ENCODE peak calls at places on chromosomes 2 and 18, in eight cellular contexts. H, U, N, Q, P, B, M and A are unnamed samples. For H3K9me3, the result is how much of the 10 kb centered on the place peaks cover.

GRCh38 chr2:33477473-33478468 is 1.3 kb downstream of the RASGRP3 start:
- DNase-seq in H (no peak), U (no peak), N (peak), Q (no peak), P (no peak), B (no peak), M (no peak), A (no peak)

GRCh38 chr2:140775426-140775825 is 1355.4 kb downstream of the LRP1B start:
- DNase-seq in H (no peak), U (no peak), N (no peak), Q (no peak), P (no peak), B (no peak), M (no peak), A (no peak)

GRCh38 chr2:149463328-149464002 is 124.1 kb downstream of the MMADHC start:
- DNase-seq in H (no peak), U (no peak), N (no peak), Q (no peak), P (no peak), B (no peak), M (no peak), A (no peak)

GRCh38 chr2:67686254-67686653 is 289.1 kb downstream of the ETAA1 start:
- DNase-seq in H (peak), U (no peak), N (no peak), Q (no peak), P (no peak), B (no peak), M (no peak), A (no peak)

GRCh38 chr2:59926706-59927105 is 626.7 kb downstream of the BCL11A start:
- DNase-seq in H (no peak), U (no peak), N (no peak), Q (no peak), P (no peak), B (no peak), M (no peak), A (no peak)

GRCh38 chr2:232689152-232689910 is 7.8 kb upstream of the GIGYF2 start:
- DNase-seq in H (peak), U (no peak), N (no peak), Q (peak), P (no peak), B (no peak), M (peak), A (no peak)

GRCh38 chr2:207746131-207746530 is 23.6 kb downstream of the FZD5 start:
- DNase-seq in H (peak), U (peak), N (peak), Q (peak), P (no peak), B (peak), M (peak), A (peak)

GRCh38 chr2:175025946-175026345 is 20.8 kb upstream of the CHN1 start:
- DNase-seq in H (no peak), U (no peak), N (no peak), Q (no peak), P (no peak), B (no peak), M (peak), A (no peak)

GRCh38 chr18:3675446-3675845 is 225.5 kb downstream of the TGIF1 start:
- DNase-seq in H (peak), U (no peak), N (no peak), Q (no peak), P (no peak), B (peak), M (peak), A (no peak)

GRCh38 chr2:238235331-238235732 is 4.5 kb downstream of the HES6 start:
- DNase-seq in H (no peak), U (no peak), N (no peak), Q (no peak), P (no peak), B (no peak), M (no peak), A (no peak)

GRCh38 chr2:41925009-41925408 is 122.8 kb upstream of the PKDCC start:
- DNase-seq in H (no peak), U (no peak), N (no peak), Q (no peak), P (no peak), B (no peak), M (no peak), A (no peak)

GRCh38 chr18:40387130-40387821 is 1567.8 kb upstream of the PIK3C3 start:
- DNase-seq in H (no peak), U (no peak), N (no peak), Q (no peak), P (no peak), B (no peak), M (no peak), A (no peak)
- H3K9me3 ChIP-seq in H (under half), U (under half), N (under half), Q (under half), P (under half), B (under half), M (under half), A (under half)

GRCh38 chr2:107621186-107621835 is 205.4 kb upstream of the RGPD4 start:
- DNase-seq in H (no peak), U (no peak), N (no peak), Q (no peak), P (no peak), B (no peak), M (no peak), A (no peak)
- H3K9me3 ChIP-seq in H (under half), U (under half), N (under half), Q (under half), P (under half), B (under half), M (under half), A (under half)

DNA sequence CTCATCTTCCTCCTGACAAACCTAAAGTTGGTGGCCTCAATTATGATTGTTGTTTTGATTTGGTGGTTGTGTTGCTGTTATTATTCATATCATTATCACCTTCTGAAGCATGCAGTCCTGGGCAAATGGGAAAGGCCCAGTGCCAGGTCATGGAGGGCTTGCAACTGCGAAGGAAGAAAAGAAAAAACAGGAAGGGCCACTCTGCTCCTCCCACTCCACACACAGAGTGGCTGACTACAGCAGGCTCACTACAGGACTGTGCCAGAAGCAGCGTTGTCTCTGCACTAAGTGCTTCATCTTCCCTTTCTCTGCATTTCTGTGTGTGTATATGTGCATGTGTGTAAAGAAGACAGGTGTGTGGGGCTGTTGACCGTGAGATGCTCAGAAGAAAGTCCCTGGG is 231.9 kb downstream of the ANKRD30B start:
- DNase-seq in H (no peak), U (no peak), N (no peak), Q (no peak), P (no peak), B (no peak), M (no peak), A (no peak)
- H3K9me3 ChIP-seq in H (under half), U (under half), N (under half), Q (under half), P (under half), B (under half), M (under half), A (under half)

GRCh38 chr2:135698838-135699237 is 42.8 kb upstream of the UBXN4 start:
- DNase-seq in H (no peak), U (no peak), N (no peak), Q (no peak), P (no peak), B (no peak), M (no peak), A (no peak)

GRCh38 chr2:135708159-135708558 is 33.5 kb upstream of the UBXN4 start:
- DNase-seq in H (no peak), U (no peak), N (no peak), Q (no peak), P (no peak), B (no peak), M (no peak), A (no peak)

GRCh38 chr2:135701442-135701841 is 40.2 kb upstream of the UBXN4 start:
- DNase-seq in H (no peak), U (no peak), N (no peak), Q (no peak), P (no peak), B (no peak), M (peak), A (no peak)

GRCh38 chr2:135703300-135703699 is 38.4 kb upstream of the UBXN4 start:
- DNase-seq in H (no peak), U (no peak), N (no peak), Q (no peak), P (no peak), B (no peak), M (no peak), A (no peak)
- H3K9me3 ChIP-seq in H (under half), U (under half), N (under half), Q (under half), P (under half), B (under half), M (under half), A (under half)

GRCh38 chr2:56582570-56582969 is 398.8 kb downstream of the CCDC85A start:
- DNase-seq in H (no peak), U (no peak), N (no peak), Q (no peak), P (no peak), B (no peak), M (no peak), A (no peak)
- H3K9me3 ChIP-seq in H (under half), U (under half), N (under half), Q (under half), P (under half), B (under half), M (under half), A (under half)

DNA sequence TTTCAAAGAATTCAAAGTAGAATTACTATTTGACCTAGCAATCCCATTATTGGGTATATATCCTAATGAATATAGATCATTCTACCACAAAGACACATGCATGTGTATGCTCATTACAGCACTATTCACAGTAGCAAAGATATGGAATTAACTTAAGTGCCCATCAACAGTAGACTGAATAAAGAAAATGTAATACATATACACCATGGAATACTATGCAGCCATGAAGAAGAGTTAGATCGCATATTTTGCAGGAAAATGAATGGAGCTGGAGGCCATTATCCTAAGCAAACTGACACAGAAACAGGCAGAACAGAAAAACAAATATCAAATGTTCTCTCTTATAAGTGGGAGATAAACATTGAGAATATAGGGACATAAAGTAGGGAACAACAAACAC is 519.2 kb upstream of the REG3G start:
- DNase-seq in H (no peak), U (no peak), N (no peak), Q (no peak), P (no peak), B (no peak), M (no peak), A (no peak)
- H3K9me3 ChIP-seq in H (under half), U (under half), N (under half), Q (under half), P (under half), B (under half), M (under half), A (under half)

GRCh38 chr2:179247318-179248023 is 17.2 kb downstream of the SESTD1 start:
- DNase-seq in H (no peak), U (no peak), N (no peak), Q (no peak), P (no peak), B (no peak), M (no peak), A (no peak)
- H3K9me3 ChIP-seq in H (under half), U (under half), N (under half), Q (under half), P (under half), B (under half), M (under half), A (under half)

DNA sequence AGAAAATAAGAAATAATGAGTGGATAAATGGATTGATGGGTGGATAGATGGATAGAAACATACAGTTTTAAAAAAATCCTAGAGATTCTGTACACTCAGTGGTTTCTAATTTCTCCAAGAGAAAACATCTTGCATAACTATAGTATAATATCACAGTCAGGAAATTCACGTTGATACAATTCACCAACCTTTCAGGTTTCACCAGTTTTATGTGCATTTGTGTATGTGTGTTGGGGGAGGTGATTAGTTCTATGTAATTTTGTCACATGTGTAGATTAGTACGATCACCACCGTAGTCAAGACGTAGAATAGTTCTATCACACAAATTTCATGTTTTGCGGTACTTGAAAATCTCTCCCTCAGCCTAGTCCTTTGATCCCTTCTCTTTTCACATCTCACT is 288.2 kb upstream of the LRATD1 start:
- DNase-seq in H (no peak), U (no peak), N (no peak), Q (no peak), P (no peak), B (no peak), M (no peak), A (no peak)
- H3K9me3 ChIP-seq in H (under half), U (under half), N (under half), Q (under half), P (under half), B (under half), M (under half), A (under half)

GRCh38 chr18:80088036-80088435 is 21.0 kb upstream of the ADNP2 start:
- DNase-seq in H (no peak), U (no peak), N (no peak), Q (no peak), P (no peak), B (no peak), M (no peak), A (no peak)
- H3K9me3 ChIP-seq in H (under half), U (under half), N (under half), Q (under half), P (under half), B (under half), M (under half), A (under half)